ENCODE peak calls at places on chromosomes 1 and 21, in ten cellular contexts. One of them, this sample, is unnamed.
A peak's percentile ranks its signal among the peaks of the same experiment; 100 is the strongest.

GRCh38 chr1:42206164-42206563 is 41.6 kb upstream of the GUCA2A start:
- DNase-seq in activated CD4-positive, alpha-beta T cell treated with anti-CD3 and anti-CD28 coated beads for 24 hours: no peak
- DNase-seq in endothelial cell: no peak
- DNase-seq in dorsolateral prefrontal cortex: no peak
- DNase-seq in fibroblast of gingiva: no peak
- DNase-seq in T-helper 1 cell: no peak
- DNase-seq in activated CD8-positive, alpha-beta memory T cell treated with anti-CD3 and anti-CD28 coated beads for 24 hours: no peak
- DNase-seq in NAMALWA: no peak
- DNase-seq in SW480: no peak
- DNase-seq in SJSA1: no peak
- DNase-seq in this sample: no peak

GRCh38 chr1:228900099-228900965 is 165.1 kb downstream of the RHOU start:
- DNase-seq in activated CD4-positive, alpha-beta T cell treated with anti-CD3 and anti-CD28 coated beads for 24 hours: no peak
- DNase-seq in endothelial cell: no peak
- DNase-seq in dorsolateral prefrontal cortex: no peak
- DNase-seq in fibroblast of gingiva: no peak
- DNase-seq in T-helper 1 cell: no peak
- DNase-seq in activated CD8-positive, alpha-beta memory T cell treated with anti-CD3 and anti-CD28 coated beads for 24 hours: peak; percentile 28
- DNase-seq in NAMALWA: no peak
- DNase-seq in SW480: no peak
- DNase-seq in SJSA1: no peak
- DNase-seq in this sample: peak; percentile 36

GRCh38 chr21:31034378-31034777 is 3.9 kb downstream of the KRTAP19-8 start:
- DNase-seq in activated CD4-positive, alpha-beta T cell treated with anti-CD3 and anti-CD28 coated beads for 24 hours: no peak
- DNase-seq in endothelial cell: no peak
- DNase-seq in dorsolateral prefrontal cortex: no peak
- DNase-seq in fibroblast of gingiva: no peak
- DNase-seq in T-helper 1 cell: no peak
- DNase-seq in activated CD8-positive, alpha-beta memory T cell treated with anti-CD3 and anti-CD28 coated beads for 24 hours: no peak
- DNase-seq in NAMALWA: no peak
- DNase-seq in SW480: no peak
- DNase-seq in SJSA1: no peak
- DNase-seq in this sample: no peak

GRCh38 chr1:1876335-1876935 is 14.5 kb downstream of the GNB1 start:
- DNase-seq in activated CD4-positive, alpha-beta T cell treated with anti-CD3 and anti-CD28 coated beads for 24 hours: no peak
- DNase-seq in endothelial cell: no peak
- DNase-seq in dorsolateral prefrontal cortex: no peak
- DNase-seq in fibroblast of gingiva: no peak
- DNase-seq in T-helper 1 cell: no peak
- DNase-seq in activated CD8-positive, alpha-beta memory T cell treated with anti-CD3 and anti-CD28 coated beads for 24 hours: no peak
- DNase-seq in NAMALWA: no peak
- DNase-seq in SW480: no peak
- DNase-seq in SJSA1: no peak
- DNase-seq in this sample: no peak

GRCh38 chr21:45644041-45644906 is 749 bp downstream of the PCBP3 start:
- DNase-seq in activated CD4-positive, alpha-beta T cell treated with anti-CD3 and anti-CD28 coated beads for 24 hours: no peak
- DNase-seq in endothelial cell: no peak
- DNase-seq in dorsolateral prefrontal cortex: no peak
- DNase-seq in fibroblast of gingiva: peak; percentile 48
- DNase-seq in T-helper 1 cell: no peak
- DNase-seq in activated CD8-positive, alpha-beta memory T cell treated with anti-CD3 and anti-CD28 coated beads for 24 hours: no peak
- DNase-seq in NAMALWA: no peak
- DNase-seq in SW480: no peak
- DNase-seq in SJSA1: no peak
- DNase-seq in this sample: peak; percentile 69

GRCh38 chr1:64871256-64871655 is 95.1 kb downstream of the JAK1 start:
- DNase-seq in activated CD4-positive, alpha-beta T cell treated with anti-CD3 and anti-CD28 coated beads for 24 hours: no peak
- DNase-seq in endothelial cell: no peak
- DNase-seq in dorsolateral prefrontal cortex: no peak
- DNase-seq in fibroblast of gingiva: no peak
- DNase-seq in T-helper 1 cell: no peak
- DNase-seq in activated CD8-positive, alpha-beta memory T cell treated with anti-CD3 and anti-CD28 coated beads for 24 hours: no peak
- DNase-seq in NAMALWA: no peak
- DNase-seq in SW480: no peak
- DNase-seq in SJSA1: no peak
- DNase-seq in this sample: no peak

GRCh38 chr1:109115685-109116084 is 1.8 kb downstream of the ELAPOR1 start:
- DNase-seq in activated CD4-positive, alpha-beta T cell treated with anti-CD3 and anti-CD28 coated beads for 24 hours: no peak
- DNase-seq in endothelial cell: no peak
- DNase-seq in dorsolateral prefrontal cortex: no peak
- DNase-seq in fibroblast of gingiva: no peak
- DNase-seq in T-helper 1 cell: no peak
- DNase-seq in activated CD8-positive, alpha-beta memory T cell treated with anti-CD3 and anti-CD28 coated beads for 24 hours: no peak
- DNase-seq in NAMALWA: no peak
- DNase-seq in SW480: no peak
- DNase-seq in SJSA1: no peak
- DNase-seq in this sample: no peak

GRCh38 chr1:108199231-108199657 is 899 bp downstream of the SLC25A24 start:
- DNase-seq in activated CD4-positive, alpha-beta T cell treated with anti-CD3 and anti-CD28 coated beads for 24 hours: no peak
- DNase-seq in endothelial cell: peak; percentile 25
- DNase-seq in dorsolateral prefrontal cortex: no peak
- DNase-seq in fibroblast of gingiva: peak; percentile 24
- DNase-seq in T-helper 1 cell: no peak
- DNase-seq in activated CD8-positive, alpha-beta memory T cell treated with anti-CD3 and anti-CD28 coated beads for 24 hours: no peak
- DNase-seq in NAMALWA: no peak
- DNase-seq in SW480: peak; percentile 55
- DNase-seq in SJSA1: peak; percentile 56
- DNase-seq in this sample: peak; percentile 51

GRCh38 chr1:30511563-30512252 is 211.7 kb downstream of the MATN1 start:
- DNase-seq in activated CD4-positive, alpha-beta T cell treated with anti-CD3 and anti-CD28 coated beads for 24 hours: no peak
- DNase-seq in endothelial cell: no peak
- DNase-seq in dorsolateral prefrontal cortex: no peak
- DNase-seq in fibroblast of gingiva: no peak
- DNase-seq in T-helper 1 cell: no peak
- DNase-seq in activated CD8-positive, alpha-beta memory T cell treated with anti-CD3 and anti-CD28 coated beads for 24 hours: peak; percentile 21
- DNase-seq in NAMALWA: no peak
- DNase-seq in SW480: no peak
- DNase-seq in SJSA1: peak; percentile 40
- DNase-seq in this sample: no peak

GRCh38 chr1:77889671-77890070 is 1.2 kb downstream of the NEXN start:
- DNase-seq in activated CD4-positive, alpha-beta T cell treated with anti-CD3 and anti-CD28 coated beads for 24 hours: no peak
- DNase-seq in endothelial cell: no peak
- DNase-seq in dorsolateral prefrontal cortex: no peak
- DNase-seq in fibroblast of gingiva: peak; percentile 75
- DNase-seq in T-helper 1 cell: no peak
- DNase-seq in activated CD8-positive, alpha-beta memory T cell treated with anti-CD3 and anti-CD28 coated beads for 24 hours: no peak
- DNase-seq in NAMALWA: no peak
- DNase-seq in SW480: peak; percentile 9
- DNase-seq in SJSA1: peak; percentile 54
- DNase-seq in this sample: peak; percentile 76

GRCh38 chr1:211332839-211333238 is 6.2 kb downstream of the TRAF5 start:
- DNase-seq in activated CD4-positive, alpha-beta T cell treated with anti-CD3 and anti-CD28 coated beads for 24 hours: no peak
- DNase-seq in endothelial cell: no peak
- DNase-seq in dorsolateral prefrontal cortex: no peak
- DNase-seq in fibroblast of gingiva: no peak
- DNase-seq in T-helper 1 cell: no peak
- DNase-seq in activated CD8-positive, alpha-beta memory T cell treated with anti-CD3 and anti-CD28 coated beads for 24 hours: no peak
- DNase-seq in NAMALWA: no peak
- DNase-seq in SW480: peak; percentile 46
- DNase-seq in SJSA1: no peak
- DNase-seq in this sample: no peak

GRCh38 chr1:178161516-178161915 is 67.6 kb downstream of the RASAL2 start:
- DNase-seq in activated CD4-positive, alpha-beta T cell treated with anti-CD3 and anti-CD28 coated beads for 24 hours: no peak
- DNase-seq in endothelial cell: no peak
- DNase-seq in dorsolateral prefrontal cortex: no peak
- DNase-seq in fibroblast of gingiva: no peak
- DNase-seq in T-helper 1 cell: no peak
- DNase-seq in activated CD8-positive, alpha-beta memory T cell treated with anti-CD3 and anti-CD28 coated beads for 24 hours: no peak
- DNase-seq in NAMALWA: no peak
- DNase-seq in SW480: no peak
- DNase-seq in SJSA1: no peak
- DNase-seq in this sample: peak; percentile 41

GRCh38 chr1:26666855-26667254 is 29.0 kb upstream of the ARID1A start:
- DNase-seq in activated CD4-positive, alpha-beta T cell treated with anti-CD3 and anti-CD28 coated beads for 24 hours: no peak
- DNase-seq in endothelial cell: no peak
- DNase-seq in dorsolateral prefrontal cortex: no peak
- DNase-seq in fibroblast of gingiva: peak; percentile 30
- DNase-seq in T-helper 1 cell: no peak
- DNase-seq in activated CD8-positive, alpha-beta memory T cell treated with anti-CD3 and anti-CD28 coated beads for 24 hours: no peak
- DNase-seq in NAMALWA: no peak
- DNase-seq in SW480: peak; percentile 23
- DNase-seq in SJSA1: no peak
- DNase-seq in this sample: no peak

GRCh38 chr21:28636988-28637691 is 355.5 kb downstream of the LTN1 start:
- DNase-seq in activated CD4-positive, alpha-beta T cell treated with anti-CD3 and anti-CD28 coated beads for 24 hours: no peak
- DNase-seq in endothelial cell: no peak
- DNase-seq in dorsolateral prefrontal cortex: no peak
- DNase-seq in fibroblast of gingiva: peak; percentile 76
- DNase-seq in T-helper 1 cell: no peak
- DNase-seq in activated CD8-positive, alpha-beta memory T cell treated with anti-CD3 and anti-CD28 coated beads for 24 hours: no peak
- DNase-seq in NAMALWA: no peak
- DNase-seq in SW480: peak; percentile 14
- DNase-seq in SJSA1: peak; percentile 70
- DNase-seq in this sample: peak; percentile 84

GRCh38 chr1:11434926-11435325 is 44.0 kb upstream of the DISP3 start:
- DNase-seq in activated CD4-positive, alpha-beta T cell treated with anti-CD3 and anti-CD28 coated beads for 24 hours: no peak
- DNase-seq in endothelial cell: no peak
- DNase-seq in dorsolateral prefrontal cortex: no peak
- DNase-seq in fibroblast of gingiva: no peak
- DNase-seq in T-helper 1 cell: no peak
- DNase-seq in activated CD8-positive, alpha-beta memory T cell treated with anti-CD3 and anti-CD28 coated beads for 24 hours: no peak
- DNase-seq in NAMALWA: no peak
- DNase-seq in SW480: no peak
- DNase-seq in SJSA1: no peak
- DNase-seq in this sample: no peak

GRCh38 chr1:91712981-91713841 is 172.7 kb downstream of the TGFBR3 start:
- DNase-seq in activated CD4-positive, alpha-beta T cell treated with anti-CD3 and anti-CD28 coated beads for 24 hours: peak; percentile 33
- DNase-seq in endothelial cell: no peak
- DNase-seq in dorsolateral prefrontal cortex: no peak
- DNase-seq in fibroblast of gingiva: peak; percentile 82
- DNase-seq in T-helper 1 cell: no peak
- DNase-seq in activated CD8-positive, alpha-beta memory T cell treated with anti-CD3 and anti-CD28 coated beads for 24 hours: no peak
- DNase-seq in NAMALWA: peak; percentile 27
- DNase-seq in SW480: no peak
- DNase-seq in SJSA1: no peak
- DNase-seq in this sample: peak; percentile 67

GRCh38 chr1:199667079-199667478 is 360.4 kb upstream of the NR5A2 start:
- DNase-seq in activated CD4-positive, alpha-beta T cell treated with anti-CD3 and anti-CD28 coated beads for 24 hours: no peak
- DNase-seq in endothelial cell: no peak
- DNase-seq in dorsolateral prefrontal cortex: no peak
- DNase-seq in fibroblast of gingiva: no peak
- DNase-seq in T-helper 1 cell: no peak
- DNase-seq in activated CD8-positive, alpha-beta memory T cell treated with anti-CD3 and anti-CD28 coated beads for 24 hours: no peak
- DNase-seq in NAMALWA: peak; percentile 43
- DNase-seq in SW480: no peak
- DNase-seq in SJSA1: no peak
- DNase-seq in this sample: no peak

This sample was measured in foreskin fibroblast.